ENCODE peak calls at places on chromosomes 4 and X, in five cellular contexts. X is lower lobe of right lung, I is GM13977, M is Caco-2, F is Panc1. N is an unnamed sample.

GRCh38 chrX:10015711-10016515 is 48.8 kb downstream of the CLDN34 start:
- DNase-seq in X (peak), I (peak), M (no peak), F (no peak), N (peak)

GRCh38 chr4:2494992-2495391 is 26.1 kb downstream of the RNF4 start:
- DNase-seq in X (no peak), I (no peak), M (no peak), F (no peak), N (no peak)

GRCh38 chr4:108052511-108052910 is 62.8 kb downstream of the HADH start:
- DNase-seq in X (no peak), I (no peak), M (no peak), F (no peak), N (no peak)

GRCh38 chr4:99324978-99325377 is 3.8 kb upstream of the ADH1B start:
- DNase-seq in X (no peak), I (no peak), M (no peak), F (no peak), N (no peak)

GRCh38 chr4:4614925-4615678 is 73.3 kb upstream of the STX18 start:
- DNase-seq in X (no peak), I (no peak), M (no peak), F (no peak), N (no peak)

GRCh38 chr4:11589676-11590075 is 161.0 kb upstream of the HS3ST1 start:
- DNase-seq in X (no peak), I (no peak), M (no peak), F (no peak), N (no peak)

GRCh38 chr4:7295201-7295916 is 103.0 kb downstream of the SORCS2 start:
- DNase-seq in X (peak), I (no peak), M (no peak), F (no peak), N (no peak)

GRCh38 chr4:17544205-17544604 is 29.2 kb downstream of the CLRN2 start:
- DNase-seq in X (no peak), I (no peak), M (no peak), F (peak), N (no peak)

GRCh38 chr4:13471400-13471799 is 12.7 kb downstream of the RAB28 start:
- DNase-seq in X (no peak), I (no peak), M (no peak), F (no peak), N (no peak)

GRCh38 chrX:10992110-10992509 is 119.0 kb upstream of the HCCS start:
- DNase-seq in X (no peak), I (no peak), M (peak), F (no peak), N (no peak)

GRCh38 chr4:149371021-149371420 is 444.6 kb downstream of the IQCM start:
- DNase-seq in X (no peak), I (peak), M (peak), F (peak), N (no peak)
- TF ChIP-seq CTCF in X (peak), I (peak), M (peak), F (peak), N (no peak)

DNA sequence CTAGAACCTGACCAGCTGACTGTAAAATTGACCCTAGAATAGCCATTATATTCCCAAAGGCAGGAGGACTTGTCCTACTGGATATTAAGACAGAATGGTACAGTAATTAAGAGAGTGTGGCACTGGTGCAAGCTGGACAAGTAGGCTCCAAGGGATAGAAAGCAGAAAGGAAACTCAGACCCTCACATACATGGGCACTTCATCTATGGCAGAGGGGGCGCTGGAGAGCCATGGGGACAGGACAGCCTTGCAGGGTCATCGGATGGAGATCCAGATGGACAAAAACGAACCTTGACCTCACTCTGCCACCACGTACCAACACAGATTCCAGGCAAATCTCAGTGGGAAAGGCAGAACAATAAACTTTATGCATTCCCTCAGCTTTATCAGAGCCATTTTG is 40.6 kb downstream of the GAB3 start:
- DNase-seq in X (no peak), I (no peak), M (no peak), F (no peak), N (no peak)
- TF ChIP-seq CTCF in X (no peak), I (no peak), M (no peak), F (peak), N (no peak)

GRCh38 chr4:82852751-82853053 is 38.3 kb downstream of the SEC31A start:
- DNase-seq in X (no peak), I (no peak), M (no peak), F (no peak), N (no peak)

GRCh38 chr4:82848706-82849105 is 42.2 kb downstream of the SEC31A start:
- DNase-seq in X (no peak), I (no peak), M (no peak), F (no peak), N (no peak)

GRCh38 chr4:82850684-82851083 is 40.3 kb downstream of the SEC31A start:
- DNase-seq in X (no peak), I (no peak), M (no peak), F (no peak), N (no peak)

GRCh38 chr4:82851318-82851717 is 39.6 kb downstream of the SEC31A start:
- DNase-seq in X (no peak), I (no peak), M (no peak), F (no peak), N (no peak)

GRCh38 chr4:82851902-82852750 is 38.8 kb downstream of the SEC31A start:
- DNase-seq in X (no peak), I (no peak), M (no peak), F (no peak), N (no peak)
- TF ChIP-seq CTCF in X (peak), I (peak), M (peak), F (peak), N (peak)

GRCh38 chr4:165404696-165405095 is 25.9 kb downstream of the CPE start:
- DNase-seq in X (no peak), I (no peak), M (no peak), F (no peak), N (no peak)

GRCh38 chr4:165404080-165404479 is 25.3 kb downstream of the CPE start:
- DNase-seq in X (no peak), I (no peak), M (no peak), F (no peak), N (no peak)

GRCh38 chr4:165402375-165402774 is 23.6 kb downstream of the CPE start:
- DNase-seq in X (no peak), I (no peak), M (no peak), F (no peak), N (no peak)

GRCh38 chr4:165398570-165398969 is 19.8 kb downstream of the CPE start:
- DNase-seq in X (no peak), I (no peak), M (no peak), F (no peak), N (peak)

DNA sequence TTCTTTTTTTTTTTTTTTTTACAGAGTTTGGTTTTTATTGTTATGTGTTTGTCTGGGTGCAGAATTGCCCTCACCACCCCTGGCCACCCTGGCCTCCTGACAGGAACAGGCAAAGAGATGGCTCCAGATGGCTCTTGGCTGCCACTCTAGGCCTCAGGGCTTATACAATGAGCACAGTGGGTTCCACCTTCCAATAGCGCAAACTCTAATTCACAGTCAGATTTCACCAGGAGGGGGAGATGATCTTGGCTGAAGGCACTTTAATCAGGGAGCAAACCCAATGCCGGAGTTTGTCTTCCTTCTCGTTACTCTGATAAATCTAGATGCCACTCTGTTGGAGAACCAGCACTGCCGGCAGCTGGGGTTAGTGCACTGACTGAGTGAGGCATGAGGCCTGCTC is 24.9 kb downstream of the CPE start:
- DNase-seq in X (no peak), I (no peak), M (no peak), F (no peak), N (no peak)
- TF ChIP-seq CTCF in X (no peak), I (no peak), M (no peak), F (no peak), N (no peak)

DNA sequence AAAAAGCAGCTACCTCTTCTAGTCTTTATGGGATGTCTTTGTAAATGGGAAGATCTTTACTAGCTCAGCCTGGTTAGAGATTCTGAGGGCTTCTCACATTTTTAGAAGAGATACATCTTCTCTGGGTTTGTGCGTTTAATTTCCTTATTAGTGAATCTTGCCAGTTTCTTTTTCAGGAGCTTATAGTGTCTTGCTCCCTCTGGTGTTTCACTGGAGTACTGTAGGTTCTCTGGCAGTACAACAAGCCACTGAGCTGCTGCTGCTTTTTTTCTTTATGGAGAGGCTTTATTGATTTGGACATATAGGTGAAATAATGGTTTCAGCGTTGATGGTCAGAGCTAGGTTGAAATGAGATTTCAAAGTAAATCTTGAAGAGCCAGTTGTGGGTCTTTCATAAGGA is 82.9 kb downstream of the LAS1L start:
- DNase-seq in X (no peak), I (peak), M (no peak), F (peak), N (peak)
- TF ChIP-seq CTCF in X (peak), I (peak), M (peak), F (peak), N (peak)

DNA sequence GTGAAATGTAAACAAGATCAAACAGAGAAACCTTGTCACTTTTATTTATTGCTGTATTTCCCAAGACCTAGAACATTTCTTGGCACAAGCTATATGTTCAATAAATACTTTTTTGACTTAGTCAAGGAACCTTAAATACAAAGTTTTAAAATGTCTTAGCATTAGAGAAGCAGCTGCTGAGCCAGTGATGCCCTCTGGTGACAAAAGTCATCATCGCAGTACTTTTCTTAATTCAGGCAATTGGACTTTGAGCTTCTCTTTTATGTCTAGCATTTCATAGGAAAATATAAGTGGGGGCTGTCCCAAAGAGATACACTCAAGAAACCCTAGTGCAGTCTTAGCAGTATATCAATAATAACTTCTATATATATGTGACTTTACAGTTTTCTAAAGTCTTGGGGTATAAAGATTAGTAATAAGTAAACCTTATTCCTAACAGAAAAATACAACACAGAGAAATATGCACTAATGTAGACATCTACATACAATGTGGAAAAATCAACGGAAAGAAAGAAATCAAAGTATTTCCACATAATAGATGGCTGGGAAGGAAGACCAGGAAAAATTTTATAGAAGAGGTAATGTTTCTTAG is 118.4 kb downstream of the DTHD1 start:
- DNase-seq in X (no peak), I (peak), M (no peak), F (peak), N (peak)
- TF ChIP-seq CTCF in X (peak), I (peak), M (peak), F (peak), N (peak)

GRCh38 chr4:164648849-164649212 is 105.1 kb upstream of the SMIM31 start:
- DNase-seq in X (no peak), I (no peak), M (no peak), F (no peak), N (no peak)
- TF ChIP-seq CTCF in X (no peak), I (no peak), M (no peak), F (no peak), N (no peak)

N was measured in nephron progenitor cell.